ENCODE peak calls at places on chromosomes 13 and 19, in ten cellular contexts. One of them, this sample, is unnamed. For H3K9me3 and H3K36me3, the result is how much of the 10 kb centered on the place peaks cover.

GRCh38 chr13:29901714-29902631 is 51.6 kb upstream of the UBL3 start:
- DNase-seq in Peyer's patch: no peak
- DNase-seq in CD8-positive, alpha-beta T cell: peak
- DNase-seq in ascending aorta: no peak
- DNase-seq in astrocyte: peak
- DNase-seq in MG63: peak
- DNase-seq in upper lobe of right lung: no peak
- DNase-seq in pancreas: no peak
- DNase-seq in IMR-90: peak
- DNase-seq in CD8-positive, alpha-beta memory T cell: peak
- DNase-seq in this sample: no peak

GRCh38 chr19:13155472-13156284 is 5.5 kb downstream of the IER2 start:
- DNase-seq in Peyer's patch: peak
- DNase-seq in CD8-positive, alpha-beta T cell: peak
- DNase-seq in ascending aorta: peak
- DNase-seq in astrocyte: peak
- DNase-seq in MG63: peak
- DNase-seq in upper lobe of right lung: peak
- DNase-seq in pancreas: peak
- DNase-seq in IMR-90: peak
- DNase-seq in CD8-positive, alpha-beta memory T cell: peak
- DNase-seq in this sample: peak

GRCh38 chr19:33008738-33009137 is 36.7 kb downstream of the FAAP24 start:
- DNase-seq in Peyer's patch: no peak
- DNase-seq in CD8-positive, alpha-beta T cell: no peak
- DNase-seq in ascending aorta: no peak
- DNase-seq in astrocyte: no peak
- DNase-seq in MG63: no peak
- DNase-seq in upper lobe of right lung: no peak
- DNase-seq in pancreas: no peak
- DNase-seq in IMR-90: no peak
- DNase-seq in CD8-positive, alpha-beta memory T cell: no peak
- DNase-seq in this sample: no peak

GRCh38 chr13:37651891-37652290 is 53.3 kb upstream of the POSTN start:
- DNase-seq in Peyer's patch: no peak
- DNase-seq in CD8-positive, alpha-beta T cell: no peak
- DNase-seq in ascending aorta: no peak
- DNase-seq in astrocyte: no peak
- DNase-seq in MG63: no peak
- DNase-seq in upper lobe of right lung: no peak
- DNase-seq in pancreas: no peak
- DNase-seq in IMR-90: no peak
- DNase-seq in CD8-positive, alpha-beta memory T cell: no peak
- DNase-seq in this sample: no peak

GRCh38 chr13:66543780-66544179 is 686.4 kb downstream of the PCDH9 start:
- DNase-seq in Peyer's patch: no peak
- DNase-seq in CD8-positive, alpha-beta T cell: no peak
- DNase-seq in ascending aorta: no peak
- DNase-seq in astrocyte: no peak
- DNase-seq in MG63: no peak
- DNase-seq in upper lobe of right lung: no peak
- DNase-seq in pancreas: no peak
- DNase-seq in IMR-90: no peak
- DNase-seq in CD8-positive, alpha-beta memory T cell: no peak
- DNase-seq in this sample: no peak

GRCh38 chr13:112067121-112067741 is at the start of gene SOX1:
- DNase-seq in Peyer's patch: no peak
- DNase-seq in CD8-positive, alpha-beta T cell: no peak
- DNase-seq in ascending aorta: no peak
- DNase-seq in astrocyte: no peak
- DNase-seq in MG63: no peak
- DNase-seq in upper lobe of right lung: no peak
- DNase-seq in pancreas: no peak
- DNase-seq in IMR-90: no peak
- DNase-seq in CD8-positive, alpha-beta memory T cell: no peak
- DNase-seq in this sample: no peak

GRCh38 chr19:8904597-8904996 is 72.4 kb downstream of the MBD3L1 start:
- DNase-seq in Peyer's patch: no peak
- DNase-seq in CD8-positive, alpha-beta T cell: no peak
- DNase-seq in ascending aorta: no peak
- DNase-seq in astrocyte: no peak
- DNase-seq in MG63: no peak
- DNase-seq in upper lobe of right lung: peak
- DNase-seq in pancreas: no peak
- DNase-seq in IMR-90: no peak
- DNase-seq in CD8-positive, alpha-beta memory T cell: no peak
- DNase-seq in this sample: no peak

GRCh38 chr13:64428196-64428595 is 2801.9 kb downstream of the PCDH9 start:
- DNase-seq in Peyer's patch: no peak
- DNase-seq in CD8-positive, alpha-beta T cell: no peak
- DNase-seq in ascending aorta: no peak
- DNase-seq in astrocyte: peak
- DNase-seq in MG63: peak
- DNase-seq in upper lobe of right lung: no peak
- DNase-seq in pancreas: no peak
- DNase-seq in IMR-90: peak
- DNase-seq in CD8-positive, alpha-beta memory T cell: no peak
- DNase-seq in this sample: no peak

GRCh38 chr19:710767-711166 is 2.0 kb downstream of the PALM start:
- DNase-seq in Peyer's patch: no peak
- DNase-seq in CD8-positive, alpha-beta T cell: no peak
- DNase-seq in ascending aorta: no peak
- DNase-seq in astrocyte: peak
- DNase-seq in MG63: no peak
- DNase-seq in upper lobe of right lung: no peak
- DNase-seq in pancreas: no peak
- DNase-seq in IMR-90: no peak
- DNase-seq in CD8-positive, alpha-beta memory T cell: no peak
- DNase-seq in this sample: no peak

GRCh38 chr19:708154-709141 is at the start of gene PALM:
- DNase-seq in Peyer's patch: no peak
- DNase-seq in CD8-positive, alpha-beta T cell: no peak
- DNase-seq in ascending aorta: no peak
- DNase-seq in astrocyte: no peak
- DNase-seq in MG63: peak
- DNase-seq in upper lobe of right lung: no peak
- DNase-seq in pancreas: no peak
- DNase-seq in IMR-90: no peak
- DNase-seq in CD8-positive, alpha-beta memory T cell: no peak
- DNase-seq in this sample: no peak

GRCh38 chr19:711224-711623 is 2.5 kb downstream of the PALM start:
- DNase-seq in Peyer's patch: no peak
- DNase-seq in CD8-positive, alpha-beta T cell: no peak
- DNase-seq in ascending aorta: no peak
- DNase-seq in astrocyte: no peak
- DNase-seq in MG63: no peak
- DNase-seq in upper lobe of right lung: no peak
- DNase-seq in pancreas: no peak
- DNase-seq in IMR-90: no peak
- DNase-seq in CD8-positive, alpha-beta memory T cell: no peak
- DNase-seq in this sample: no peak

GRCh38 chr19:709196-709964 is 645 bp downstream of the PALM start:
- DNase-seq in Peyer's patch: no peak
- DNase-seq in CD8-positive, alpha-beta T cell: no peak
- DNase-seq in ascending aorta: no peak
- DNase-seq in astrocyte: no peak
- DNase-seq in MG63: no peak
- DNase-seq in upper lobe of right lung: no peak
- DNase-seq in pancreas: no peak
- DNase-seq in IMR-90: no peak
- DNase-seq in CD8-positive, alpha-beta memory T cell: no peak
- DNase-seq in this sample: no peak

DNA sequence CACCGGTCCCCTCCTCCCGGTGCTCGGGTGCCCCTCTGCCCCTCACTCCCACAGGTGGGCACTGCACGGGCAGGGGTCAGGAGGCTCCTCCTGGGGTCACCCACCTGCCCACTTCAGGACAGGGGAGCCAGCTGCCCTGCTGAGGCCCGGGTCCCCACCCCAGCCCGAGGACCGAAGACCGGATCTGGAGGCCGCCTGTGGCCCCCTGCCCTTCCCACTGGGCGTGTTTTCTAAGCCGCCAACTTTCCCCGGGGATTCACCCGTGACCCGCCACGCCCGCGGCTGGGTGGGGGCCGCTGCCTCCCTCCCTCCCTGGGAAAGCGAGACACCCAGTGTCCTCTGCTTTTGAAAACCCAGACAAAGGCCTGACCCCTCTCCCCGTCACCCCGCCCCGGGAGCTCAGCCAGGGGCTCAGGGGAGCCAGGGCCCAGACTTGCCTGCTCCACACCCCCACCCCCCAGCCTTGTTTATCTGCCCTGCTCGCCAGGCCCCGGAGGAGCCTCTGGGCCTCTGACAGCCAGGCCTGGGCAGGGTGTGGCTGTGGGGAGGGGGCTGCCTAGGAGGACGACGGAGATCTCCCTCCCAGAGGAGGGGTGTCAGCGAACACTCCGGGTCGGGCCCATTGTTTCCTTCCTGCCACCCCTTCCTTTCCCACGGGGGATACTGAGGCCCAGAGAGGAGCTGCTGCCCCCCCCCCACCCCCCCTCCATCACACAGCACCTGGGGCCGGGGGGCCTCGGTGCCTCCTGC is 1.4 kb downstream of the PALM start:
- DNase-seq in Peyer's patch: no peak
- DNase-seq in CD8-positive, alpha-beta T cell: no peak
- DNase-seq in ascending aorta: no peak
- DNase-seq in astrocyte: no peak
- DNase-seq in MG63: no peak
- DNase-seq in upper lobe of right lung: no peak
- DNase-seq in pancreas: no peak
- DNase-seq in IMR-90: no peak
- DNase-seq in CD8-positive, alpha-beta memory T cell: no peak
- DNase-seq in this sample: no peak
- H3K4me3 ChIP-seq in Peyer's patch: peak
- H3K4me3 ChIP-seq in CD8-positive, alpha-beta T cell: no peak
- H3K4me3 ChIP-seq in ascending aorta: peak
- H3K4me3 ChIP-seq in astrocyte: peak
- H3K4me3 ChIP-seq in MG63: no peak
- H3K4me3 ChIP-seq in upper lobe of right lung: peak
- H3K4me3 ChIP-seq in pancreas: peak
- H3K4me3 ChIP-seq in IMR-90: peak
- H3K4me3 ChIP-seq in CD8-positive, alpha-beta memory T cell: no peak
- H3K4me3 ChIP-seq in this sample: peak

DNA sequence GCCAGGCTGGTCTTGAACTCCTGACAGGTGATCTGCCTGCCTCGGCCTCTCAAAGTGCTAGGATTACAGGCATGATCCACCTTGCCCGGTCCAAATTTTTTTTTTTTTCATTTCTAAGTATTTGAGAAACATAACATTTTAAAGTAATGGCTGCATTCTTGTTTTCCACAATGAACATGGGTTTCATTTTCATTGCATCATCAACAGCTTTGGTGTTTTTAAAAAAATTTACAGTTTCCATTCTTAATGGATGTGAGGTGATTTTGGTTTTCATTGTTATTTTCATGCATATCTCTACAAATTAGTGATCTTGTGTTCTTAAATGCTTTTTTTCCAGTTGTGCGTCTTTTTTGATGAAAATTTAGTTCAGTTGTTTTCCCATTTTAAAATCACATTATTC is 27.5 kb downstream of the ZNF429 start:
- DNase-seq in Peyer's patch: no peak
- DNase-seq in CD8-positive, alpha-beta T cell: no peak
- DNase-seq in ascending aorta: no peak
- DNase-seq in astrocyte: no peak
- DNase-seq in MG63: no peak
- DNase-seq in upper lobe of right lung: no peak
- DNase-seq in pancreas: no peak
- DNase-seq in IMR-90: no peak
- DNase-seq in CD8-positive, alpha-beta memory T cell: no peak
- DNase-seq in this sample: no peak
- H3K9me3 ChIP-seq in Peyer's patch: under half
- H3K9me3 ChIP-seq in CD8-positive, alpha-beta T cell: under half
- H3K9me3 ChIP-seq in ascending aorta: under half
- H3K9me3 ChIP-seq in astrocyte: under half
- H3K9me3 ChIP-seq in MG63: under half
- H3K9me3 ChIP-seq in upper lobe of right lung: under half
- H3K9me3 ChIP-seq in pancreas: under half
- H3K9me3 ChIP-seq in IMR-90: under half
- H3K9me3 ChIP-seq in CD8-positive, alpha-beta memory T cell: under half
- H3K9me3 ChIP-seq in this sample: half or more

DNA sequence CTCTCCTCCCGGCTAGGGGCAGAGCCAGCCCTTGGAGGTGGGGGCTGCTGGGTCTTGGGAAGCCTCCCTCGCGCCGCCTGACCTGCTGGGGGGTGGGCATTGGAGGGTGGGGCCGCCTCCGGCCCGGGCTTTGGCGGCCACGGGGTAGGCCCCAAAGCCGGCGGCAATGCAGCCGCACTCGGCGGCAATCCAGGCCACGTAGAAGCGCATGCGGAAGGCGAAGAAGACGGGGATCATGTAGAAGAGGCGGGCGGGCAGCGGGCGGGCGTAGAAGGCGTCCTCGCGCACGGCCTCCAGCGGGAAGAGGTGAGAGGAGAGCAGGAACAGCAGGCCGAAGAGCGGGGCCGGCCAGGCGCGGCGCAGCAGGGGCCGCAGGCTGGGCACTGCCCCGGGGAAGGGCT is 7.7 kb upstream of the TMC4 start:
- DNase-seq in Peyer's patch: no peak
- DNase-seq in CD8-positive, alpha-beta T cell: no peak
- DNase-seq in ascending aorta: no peak
- DNase-seq in astrocyte: no peak
- DNase-seq in MG63: no peak
- DNase-seq in upper lobe of right lung: no peak
- DNase-seq in pancreas: peak
- DNase-seq in IMR-90: no peak
- DNase-seq in CD8-positive, alpha-beta memory T cell: no peak
- DNase-seq in this sample: peak
- H3K36me3 ChIP-seq in Peyer's patch: under half
- H3K36me3 ChIP-seq in CD8-positive, alpha-beta T cell: under half
- H3K36me3 ChIP-seq in ascending aorta: under half
- H3K36me3 ChIP-seq in astrocyte: under half
- H3K36me3 ChIP-seq in MG63: under half
- H3K36me3 ChIP-seq in upper lobe of right lung: under half
- H3K36me3 ChIP-seq in pancreas: under half
- H3K36me3 ChIP-seq in IMR-90: under half
- H3K36me3 ChIP-seq in CD8-positive, alpha-beta memory T cell: under half
- H3K36me3 ChIP-seq in this sample: under half

GRCh38 chr13:114130708-114131580 is 1.5 kb downstream of the RASA3 start:
- DNase-seq in Peyer's patch: no peak
- DNase-seq in CD8-positive, alpha-beta T cell: peak
- DNase-seq in ascending aorta: peak
- DNase-seq in astrocyte: peak
- DNase-seq in MG63: peak
- DNase-seq in upper lobe of right lung: no peak
- DNase-seq in pancreas: no peak
- DNase-seq in IMR-90: peak
- DNase-seq in CD8-positive, alpha-beta memory T cell: peak
- DNase-seq in this sample: peak

GRCh38 chr13:114131581-114132418 is 623 bp downstream of the RASA3 start:
- DNase-seq in Peyer's patch: no peak
- DNase-seq in CD8-positive, alpha-beta T cell: no peak
- DNase-seq in ascending aorta: peak
- DNase-seq in astrocyte: peak
- DNase-seq in MG63: peak
- DNase-seq in upper lobe of right lung: no peak
- DNase-seq in pancreas: peak
- DNase-seq in IMR-90: no peak
- DNase-seq in CD8-positive, alpha-beta memory T cell: peak
- DNase-seq in this sample: peak

GRCh38 chr13:114128624-114129522 is 3.5 kb downstream of the RASA3 start:
- DNase-seq in Peyer's patch: no peak
- DNase-seq in CD8-positive, alpha-beta T cell: peak
- DNase-seq in ascending aorta: peak
- DNase-seq in astrocyte: peak
- DNase-seq in MG63: no peak
- DNase-seq in upper lobe of right lung: peak
- DNase-seq in pancreas: peak
- DNase-seq in IMR-90: peak
- DNase-seq in CD8-positive, alpha-beta memory T cell: peak
- DNase-seq in this sample: peak

GRCh38 chr13:114129649-114130062 is 2.8 kb downstream of the RASA3 start:
- DNase-seq in Peyer's patch: no peak
- DNase-seq in CD8-positive, alpha-beta T cell: no peak
- DNase-seq in ascending aorta: peak
- DNase-seq in astrocyte: no peak
- DNase-seq in MG63: no peak
- DNase-seq in upper lobe of right lung: no peak
- DNase-seq in pancreas: no peak
- DNase-seq in IMR-90: no peak
- DNase-seq in CD8-positive, alpha-beta memory T cell: peak
- DNase-seq in this sample: no peak

DNA sequence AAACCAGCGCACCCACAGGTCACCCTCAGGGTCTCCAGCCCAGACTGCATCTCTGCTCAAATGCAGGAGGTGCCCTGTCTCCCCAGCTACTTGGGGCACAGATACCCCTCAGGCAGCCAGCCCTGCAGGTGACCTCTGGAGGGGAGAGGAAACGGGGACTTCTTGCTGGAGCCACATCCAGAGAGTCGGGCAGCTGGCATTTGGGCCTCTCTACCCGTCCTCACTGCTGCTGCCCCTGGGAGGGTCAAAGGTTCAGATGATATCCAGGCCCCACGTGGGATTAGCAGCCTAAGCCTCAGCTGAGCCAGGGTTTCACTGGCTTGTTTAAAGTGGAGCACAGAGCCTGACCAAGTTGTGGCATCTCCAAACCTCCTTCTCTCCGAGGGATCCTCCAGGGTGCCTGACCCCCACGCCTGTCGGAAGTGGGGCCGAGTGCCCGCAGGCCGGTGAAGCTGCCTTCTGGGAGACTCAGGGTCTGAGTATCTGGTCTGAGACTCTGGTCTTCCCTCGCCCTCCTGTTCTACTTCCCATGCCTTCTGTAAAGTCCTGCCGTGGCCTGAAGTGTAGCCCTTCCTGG is 2.2 kb downstream of the RASA3 start:
- DNase-seq in Peyer's patch: no peak
- DNase-seq in CD8-positive, alpha-beta T cell: no peak
- DNase-seq in ascending aorta: peak
- DNase-seq in astrocyte: no peak
- DNase-seq in MG63: no peak
- DNase-seq in upper lobe of right lung: no peak
- DNase-seq in pancreas: no peak
- DNase-seq in IMR-90: no peak
- DNase-seq in CD8-positive, alpha-beta memory T cell: no peak
- DNase-seq in this sample: peak
- H3K4me3 ChIP-seq in Peyer's patch: peak
- H3K4me3 ChIP-seq in CD8-positive, alpha-beta T cell: peak
- H3K4me3 ChIP-seq in ascending aorta: peak
- H3K4me3 ChIP-seq in astrocyte: peak
- H3K4me3 ChIP-seq in MG63: peak
- H3K4me3 ChIP-seq in upper lobe of right lung: peak
- H3K4me3 ChIP-seq in pancreas: peak
- H3K4me3 ChIP-seq in IMR-90: peak
- H3K4me3 ChIP-seq in CD8-positive, alpha-beta memory T cell: peak
- H3K4me3 ChIP-seq in this sample: peak